ENCODE peak calls at places on chromosomes 3 and 15, in nine cellular contexts. W, M, R, N, V, J, E, C and X are unnamed samples.

GRCh38 chr3:171407746-171408145 is 52.5 kb downstream of the TNIK start:
- DNase-seq in W (no peak), M (no peak), R (no peak), N (no peak), V (peak; percentile 90), J (no peak), E (no peak), C (no peak), X (no peak)

GRCh38 chr15:55221090-55222011 is 24.6 kb upstream of the RSL24D1 start:
- DNase-seq in W (peak; percentile 96), M (no peak), R (no peak), N (no peak), V (peak; percentile 96), J (no peak), E (peak; percentile 20), C (peak; percentile 18), X (no peak)

GRCh38 chr15:30956216-30956803 is 35.1 kb downstream of the MTMR10 start:
- DNase-seq in W (peak; percentile 58), M (no peak), R (no peak), N (no peak), V (peak; percentile 22), J (no peak), E (no peak), C (no peak), X (no peak)

GRCh38 chr3:42247576-42248027 is 18.4 kb downstream of the CCK start:
- DNase-seq in W (peak; percentile 68), M (no peak), R (no peak), N (no peak), V (peak; percentile 49), J (no peak), E (peak; percentile 25), C (peak; percentile 80), X (peak; percentile 72)

GRCh38 chr15:68431792-68432401 is at the start of gene ITGA11:
- DNase-seq in W (peak; percentile 63), M (peak; percentile 53), R (peak; percentile 82), N (peak; percentile 92), V (peak; percentile 34), J (peak; percentile 82), E (peak; percentile 66), C (peak; percentile 81), X (no peak)

GRCh38 chr15:100726426-100727190 is 124.2 kb downstream of the ASB7 start:
- DNase-seq in W (no peak), M (no peak), R (no peak), N (peak; percentile 64), V (peak; percentile 74), J (peak; percentile 70), E (no peak), C (no peak), X (no peak)

GRCh38 chr3:171871392-171872274 is 28.5 kb downstream of the TMEM212 start:
- DNase-seq in W (no peak), M (no peak), R (no peak), N (no peak), V (peak; percentile 56), J (no peak), E (no peak), C (no peak), X (no peak)

GRCh38 chr3:144488927-144489326 is 517.3 kb downstream of the DIPK2A start:
- DNase-seq in W (no peak), M (no peak), R (no peak), N (no peak), V (no peak), J (no peak), E (no peak), C (no peak), X (no peak)

GRCh38 chr3:20646425-20646824 is 460.4 kb upstream of the SGO1 start:
- DNase-seq in W (no peak), M (no peak), R (no peak), N (no peak), V (no peak), J (no peak), E (no peak), C (no peak), X (no peak)

GRCh38 chr3:12228461-12228860 is 60.4 kb upstream of the PPARG start:
- DNase-seq in W (no peak), M (no peak), R (no peak), N (no peak), V (no peak), J (no peak), E (no peak), C (no peak), X (no peak)

GRCh38 chr15:100252359-100252758 is 89.4 kb downstream of the ADAMTS17 start:
- DNase-seq in W (no peak), M (no peak), R (no peak), N (no peak), V (no peak), J (peak; percentile 53), E (no peak), C (no peak), X (no peak)

GRCh38 chr15:42728975-42729374 is 8.0 kb downstream of the CDAN1 start:
- DNase-seq in W (no peak), M (no peak), R (no peak), N (no peak), V (no peak), J (peak; percentile 60), E (no peak), C (no peak), X (no peak)

GRCh38 chr15:33425149-33425548 is 114.4 kb downstream of the RYR3 start:
- DNase-seq in W (peak; percentile 45), M (no peak), R (no peak), N (no peak), V (peak; percentile 3), J (no peak), E (no peak), C (no peak), X (no peak)

GRCh38 chr3:53162672-53163458 is 1.9 kb downstream of the PRKCD start:
- DNase-seq in W (peak; percentile 40), M (no peak), R (no peak), N (no peak), V (no peak), J (no peak), E (no peak), C (peak; percentile 18), X (peak; percentile 71)

GRCh38 chr3:29128004-29128403 is 152.9 kb upstream of the RBMS3 start:
- DNase-seq in W (no peak), M (no peak), R (no peak), N (no peak), V (peak; percentile 49), J (no peak), E (no peak), C (peak; percentile 28), X (no peak)
- H3K27ac ChIP-seq in W (no peak overlapping the region), M (no peak overlapping the region), R (no peak overlapping the region), N (no peak overlapping the region), V (no peak overlapping the region), J (no peak overlapping the region), E (no peak overlapping the region), C (no peak overlapping the region), X (no peak overlapping the region)

DNA sequence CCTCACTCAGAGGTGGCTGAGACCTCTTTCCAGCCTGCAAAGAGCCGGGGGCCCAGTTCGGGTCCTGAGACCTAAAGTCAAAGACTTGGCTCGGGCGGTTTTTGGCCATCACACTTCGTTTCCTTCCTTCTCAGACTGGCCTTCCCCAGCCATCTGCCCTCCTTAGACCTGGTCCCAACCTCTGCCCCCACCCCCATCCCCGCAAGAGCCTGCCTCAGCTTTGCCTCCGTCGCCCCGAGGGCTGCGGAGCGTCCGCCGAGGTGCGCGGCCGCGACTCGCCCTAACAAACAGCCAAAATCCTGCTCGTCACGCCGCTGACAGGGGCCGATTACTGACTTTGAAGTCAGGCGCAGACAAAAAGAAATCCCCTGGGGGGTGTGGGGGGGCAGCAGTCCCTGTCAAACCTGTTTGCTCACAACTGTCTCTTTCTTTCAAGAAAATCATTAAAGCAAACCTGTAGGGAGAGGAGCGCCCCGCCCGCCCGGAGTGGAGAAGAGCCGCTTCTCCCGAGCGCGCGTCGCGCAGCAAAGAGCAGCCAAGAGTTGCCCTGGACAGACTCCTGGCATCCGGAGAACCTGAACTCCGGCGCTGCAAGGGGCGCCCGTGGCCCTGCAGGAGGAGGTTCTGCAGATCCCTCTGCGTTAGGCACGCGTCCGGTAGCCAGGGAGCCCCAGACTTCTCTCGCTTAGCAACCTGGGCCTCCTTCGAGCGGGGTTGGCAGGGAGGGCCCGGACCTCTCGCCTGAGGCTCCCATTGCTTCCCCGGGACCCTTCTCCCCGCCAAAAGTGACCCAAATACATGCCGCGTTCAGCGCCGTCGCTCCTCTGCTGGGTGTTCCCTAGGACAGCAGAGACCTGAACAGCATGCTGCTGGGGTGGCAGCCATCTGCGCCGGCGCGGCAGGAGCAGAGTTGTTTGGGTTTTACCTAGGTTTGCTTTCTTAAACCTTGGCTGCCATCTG is 4.5 kb downstream of the SOX14 start:
- DNase-seq in W (peak; percentile 64), M (no peak), R (no peak), N (peak; percentile 78), V (no peak), J (no peak), E (no peak), C (no peak), X (no peak)
- H3K4me3 ChIP-seq in W (no peak overlapping the region), M (no peak overlapping the region), R (peak overlapping the region; percentile 50), N (peak overlapping the region; percentile 46), V (no peak overlapping the region), J (peak overlapping the region; percentile 5), E (peak overlapping the region; percentile 22), C (no peak overlapping the region), X (no peak overlapping the region)

GRCh38 chr15:57330619-57331018 is 45.7 kb upstream of the CGNL1 start:
- DNase-seq in W (no peak), M (no peak), R (no peak), N (no peak), V (peak; percentile 58), J (no peak), E (no peak), C (no peak), X (no peak)
- H3K27ac ChIP-seq in W (no peak overlapping the region), M (no peak overlapping the region), R (no peak overlapping the region), N (no peak overlapping the region), V (no peak overlapping the region), J (no peak overlapping the region), E (no peak overlapping the region), C (no peak overlapping the region), X (no peak overlapping the region)

DNA sequence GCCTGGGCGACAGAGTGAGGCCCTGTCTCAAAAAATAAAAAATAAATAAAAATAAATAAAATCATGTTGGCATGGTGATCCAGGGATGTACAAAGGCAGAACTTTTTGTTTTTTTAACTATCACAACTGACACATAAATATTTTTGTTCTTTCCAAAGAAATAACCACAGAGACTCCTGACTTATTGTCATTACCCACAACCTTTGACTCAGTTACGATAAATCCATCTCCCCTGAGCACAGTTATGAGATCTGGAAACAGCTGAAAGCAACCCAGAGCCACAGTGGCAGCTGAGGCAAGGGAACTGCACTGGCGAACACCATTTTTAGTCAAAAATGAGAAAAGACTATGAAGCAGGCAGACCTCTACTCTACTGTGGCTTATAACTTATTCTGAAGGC is 24.0 kb downstream of the OSBPL10 start:
- DNase-seq in W (no peak), M (no peak), R (no peak), N (peak; percentile 31), V (no peak), J (no peak), E (no peak), C (no peak), X (no peak)
- H3K4me3 ChIP-seq in W (no peak overlapping the region), M (no peak overlapping the region), R (no peak overlapping the region), N (no peak overlapping the region), V (no peak overlapping the region), J (no peak overlapping the region), E (no peak overlapping the region), C (no peak overlapping the region), X (no peak overlapping the region)